ENCODE peak calls at places on chromosomes 11 and 22, in six cellular contexts. O, D, E, P, Q and H are unnamed samples.

GRCh38 chr11:6151117-6151516 is 19.0 kb downstream of the OR52B2 start:
- DNase-seq in P (no peak), O (no peak), D (no peak), E (no peak), Q (no peak), H (no peak)

GRCh38 chr11:61149624-61150615 is 11.3 kb downstream of the VPS37C start:
- DNase-seq in P (peak; percentile 62), Q (peak; percentile 32), D (no peak), E (peak; percentile 63), O (no peak), H (no peak)

GRCh38 chr11:33941637-33942160 is 49.8 kb upstream of the LMO2 start:
- DNase-seq in E (no peak), P (no peak), Q (no peak), D (no peak), O (peak; percentile 66), H (no peak)

GRCh38 chr11:113623114-113623513 is 83.0 kb downstream of the TMPRSS5 start:
- DNase-seq in O (no peak), Q (no peak), P (no peak), E (peak; percentile 23), D (no peak), H (peak; percentile 2)

GRCh38 chr11:108203075-108203474 is 19.4 kb downstream of the NPAT start:
- DNase-seq in O (no peak), P (no peak), D (no peak), Q (no peak), E (no peak), H (no peak)

GRCh38 chr22:21837184-21837979 is 30.1 kb downstream of the MAPK1 start:
- DNase-seq in E (peak; percentile 91), P (no peak), O (peak; percentile 71), D (no peak), Q (no peak), H (no peak)

GRCh38 chr22:41966607-41967240 is 2.5 kb upstream of the SEPTIN3 start:
- DNase-seq in Q (no peak), D (peak; percentile 36), P (no peak), O (no peak), E (peak; percentile 88), H (peak; percentile 43)

GRCh38 chr11:119376197-119376847 is 5.2 kb downstream of the USP2 start:
- DNase-seq in O (peak; percentile 66), D (no peak), Q (peak; percentile 75), E (peak; percentile 37), P (peak; percentile 77), H (no peak)

GRCh38 chr22:28702891-28703290 is 23.3 kb upstream of the TTC28 start:
- DNase-seq in P (no peak), O (no peak), Q (no peak), D (no peak), E (no peak), H (no peak)

GRCh38 chr11:128407962-128408361 is 179.4 kb downstream of the ETS1 start:
- DNase-seq in Q (no peak), P (no peak), E (peak; percentile 73), O (no peak), D (no peak), H (peak; percentile 80)

GRCh38 chr22:31162015-31162765 is 2.2 kb downstream of the RNF185 start:
- DNase-seq in O (no peak), Q (no peak), P (no peak), D (no peak), E (no peak), H (no peak)

GRCh38 chr11:67022341-67022933 is 497 bp upstream of the SYT12 start:
- DNase-seq in D (no peak), O (peak; percentile 76), Q (no peak), E (peak; percentile 52), P (no peak), H (no peak)

GRCh38 chr11:108693852-108694251 is 29.0 kb downstream of the DDX10 start:
- DNase-seq in E (peak; percentile 63), P (no peak), D (no peak), Q (no peak), O (no peak), H (no peak)

GRCh38 chr11:61124574-61125309 is 22.5 kb downstream of the CD5 start:
- DNase-seq in D (no peak), Q (no peak), O (no peak), P (no peak), E (no peak), H (no peak)

GRCh38 chr11:1906623-1907423 is 12.7 kb upstream of the TNNT3 start:
- DNase-seq in Q (no peak), D (no peak), E (no peak), P (no peak), O (no peak), H (no peak)

DNA sequence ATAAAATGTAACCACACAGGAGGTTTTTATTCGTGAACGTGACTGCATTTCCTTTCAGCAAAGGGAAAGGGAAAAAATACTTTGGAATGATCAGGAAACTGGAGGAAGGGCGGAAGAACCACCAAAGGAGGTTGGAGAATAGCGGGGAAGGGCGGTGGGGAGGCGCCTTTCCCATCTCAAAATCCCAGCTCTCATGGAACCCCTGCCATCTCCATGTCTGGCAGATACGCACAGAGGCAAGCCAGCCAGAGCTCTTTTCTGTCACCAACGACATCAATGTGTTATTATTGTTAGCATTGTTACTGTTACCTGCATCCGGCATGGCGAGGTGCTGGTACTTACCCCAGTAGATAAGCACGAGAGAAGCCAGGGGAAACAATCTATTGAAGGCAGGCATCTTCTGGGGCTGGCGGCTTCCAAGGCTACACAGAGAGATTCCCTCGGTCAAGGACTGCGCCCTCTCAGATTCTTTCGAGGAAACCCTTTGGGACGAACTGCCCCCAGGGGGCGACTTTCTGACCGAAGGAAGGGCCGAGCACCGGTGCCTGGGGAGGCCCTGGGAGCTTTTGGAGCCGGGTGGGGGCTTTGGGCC is 923 bp downstream of the SCN3B start:
- DNase-seq in O (no peak), P (no peak), E (no peak), Q (no peak), D (no peak), H (no peak)
- TF ChIP-seq CTCF in O (no peak), P (no peak), E (no peak), Q (no peak), D (no peak), H (peak; percentile 37)

DNA sequence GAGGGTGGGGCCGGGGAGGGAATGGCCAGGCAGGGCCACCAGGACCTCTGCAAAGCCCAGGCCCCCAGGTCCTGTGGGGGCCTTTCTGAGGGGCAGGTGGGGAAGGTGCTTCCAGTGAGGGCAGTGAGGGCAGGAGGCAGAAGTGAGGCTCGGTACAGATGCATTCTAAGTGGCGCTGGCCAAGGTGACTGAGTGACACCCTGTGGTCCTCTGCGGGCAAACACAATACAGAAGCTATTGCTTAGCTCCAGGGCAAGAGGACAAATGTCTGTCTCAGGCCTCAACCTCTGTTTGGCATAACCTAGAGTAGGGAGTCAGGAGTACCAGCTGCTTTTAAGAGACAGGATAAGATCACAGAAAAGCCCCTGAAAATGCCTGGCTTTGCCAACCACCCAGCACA is 31.3 kb downstream of the B3GAT1 start:
- DNase-seq in Q (no peak), D (no peak), E (no peak), P (no peak), O (no peak), H (no peak)
- TF ChIP-seq CTCF in Q (no peak), D (no peak), E (no peak), P (no peak), O (no peak), H (no peak)

GRCh38 chr11:2975594-2975993 is 16.5 kb downstream of the NAP1L4 start:
- DNase-seq in E (peak; percentile 37), D (peak; percentile 48), Q (no peak), P (no peak), O (no peak), H (no peak)
- TF ChIP-seq CTCF in E (peak; percentile 46), D (peak; percentile 56), Q (no peak), P (peak; percentile 31), O (peak; percentile 17), H (peak; percentile 60)

DNA sequence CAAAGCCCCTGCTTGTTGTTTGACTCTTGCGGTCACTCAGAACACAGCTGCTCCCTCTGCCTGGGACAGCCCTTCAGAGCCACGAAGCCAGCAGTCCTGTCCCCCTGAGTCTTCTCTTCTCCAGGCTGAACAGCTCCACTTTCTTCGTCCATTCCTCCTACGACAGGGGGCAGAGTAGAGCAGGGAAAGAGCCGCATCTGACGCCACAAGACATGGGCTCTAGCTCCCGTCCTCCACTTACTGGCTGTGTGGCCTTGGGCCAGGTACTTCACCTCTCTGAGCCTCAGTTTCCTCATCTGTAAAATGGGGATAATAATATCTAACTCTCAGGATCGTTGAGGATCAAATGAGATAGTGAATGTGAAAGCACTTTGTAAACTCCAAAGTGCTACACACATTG is 29.9 kb downstream of the CHRDL2 start:
- DNase-seq in O (no peak), Q (no peak), P (no peak), E (no peak), D (no peak), H (no peak)
- TF ChIP-seq CTCF in O (no peak), Q (no peak), P (no peak), E (peak; percentile 22), D (no peak), H (peak; percentile 27)

GRCh38 chr22:49394116-49394785 is 433.4 kb downstream of the BRD1 start:
- DNase-seq in E (no peak), O (peak; percentile 41), Q (peak; percentile 32), D (no peak), P (no peak), H (no peak)
- TF ChIP-seq CTCF in E (no peak), O (no peak), Q (no peak), D (no peak), P (no peak), H (no peak)

DNA sequence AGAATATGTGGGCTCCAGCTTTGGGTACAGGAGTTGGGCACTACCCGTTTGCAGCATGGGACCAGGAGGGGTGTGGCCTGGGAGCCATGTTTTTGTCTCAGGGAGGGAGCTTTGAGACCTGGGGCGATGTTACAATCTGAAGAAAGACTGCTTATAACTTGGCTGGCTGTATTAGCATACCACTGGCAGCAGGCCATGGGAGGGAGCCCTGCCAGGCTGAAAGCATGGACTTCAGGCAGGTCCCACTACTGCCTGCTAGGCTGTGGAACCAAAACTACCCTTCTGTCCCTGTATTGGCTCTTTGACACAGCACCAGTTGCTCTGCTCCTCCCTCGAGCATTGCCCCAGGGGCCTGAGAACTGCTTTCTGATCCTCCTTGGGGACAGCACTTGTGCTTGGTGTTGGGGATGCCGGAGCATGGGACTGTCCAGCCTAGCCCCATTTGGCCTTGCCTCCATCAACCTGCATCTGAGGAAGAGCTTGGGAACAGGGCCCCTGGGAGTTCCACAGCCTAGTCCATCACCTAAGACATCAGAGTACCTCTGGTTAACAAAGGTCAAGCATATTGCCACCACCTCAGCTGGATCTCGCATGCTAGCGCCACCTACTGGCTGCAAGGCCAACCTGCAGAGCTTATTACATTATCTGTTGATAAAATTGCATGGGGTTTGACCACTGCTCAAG is 217.4 kb downstream of the SBF2 start:
- DNase-seq in Q (peak; percentile 78), E (peak; percentile 63), D (no peak), P (no peak), O (no peak), H (peak; percentile 16)
- TF ChIP-seq CTCF in Q (no peak), E (peak; percentile 44), D (peak; percentile 39), P (peak; percentile 61), O (peak; percentile 8), H (peak; percentile 76)